ENCODE peak calls at places on chromosomes 6 and 20, in eight cellular contexts. Y, A, B, U, L, J, I and S are unnamed samples.
A peak's percentile ranks its signal among the peaks of the same experiment; 100 is the strongest.

GRCh38 chr6:46191961-46192360 is 21.2 kb upstream of the ENPP5 start:
- DNase-seq in Y (peak; percentile 93), A (no peak), B (no peak), U (no peak), L (peak; percentile 94), J (no peak), I (peak; percentile 33), S (peak; percentile 52)

GRCh38 chr6:135195045-135195444 is 13.9 kb downstream of the MYB start:
- DNase-seq in Y (no peak), A (no peak), B (no peak), U (no peak), L (no peak), J (no peak), I (no peak), S (no peak)

GRCh38 chr6:45548657-45549515 is 171.2 kb upstream of the SUPT3H start:
- DNase-seq in Y (no peak), A (no peak), B (no peak), U (no peak), L (no peak), J (peak; percentile 43), I (peak; percentile 46), S (no peak)

GRCh38 chr6:145705561-145705960 is 29.8 kb downstream of the EPM2A start:
- DNase-seq in Y (peak; percentile 29), A (no peak), B (no peak), U (no peak), L (peak; percentile 51), J (no peak), I (peak; percentile 42), S (peak; percentile 42)

GRCh38 chr20:46545077-46545826 is 5.2 kb downstream of the OCSTAMP start:
- DNase-seq in Y (no peak), A (no peak), B (no peak), U (no peak), L (no peak), J (no peak), I (no peak), S (no peak)

GRCh38 chr6:168670386-168670985 is 229.5 kb downstream of the SMOC2 start:
- DNase-seq in Y (no peak), A (no peak), B (no peak), U (no peak), L (no peak), J (no peak), I (no peak), S (no peak)

GRCh38 chr6:98831057-98832031 is 3.0 kb upstream of the POU3F2 start:
- DNase-seq in Y (no peak), A (no peak), B (no peak), U (no peak), L (peak; percentile 32), J (peak; percentile 20), I (no peak), S (no peak)

GRCh38 chr6:125258651-125259353 is 43.0 kb downstream of the HDDC2 start:
- DNase-seq in Y (peak; percentile 36), A (no peak), B (no peak), U (no peak), L (peak; percentile 59), J (no peak), I (no peak), S (no peak)

GRCh38 chr6:167495506-167496391 is 170.9 kb downstream of the TTLL2 start:
- DNase-seq in Y (no peak), A (no peak), B (no peak), U (no peak), L (no peak), J (no peak), I (no peak), S (no peak)

GRCh38 chr6:122747573-122747972 is 31.9 kb upstream of the FABP7 start:
- DNase-seq in Y (no peak), A (no peak), B (no peak), U (no peak), L (no peak), J (no peak), I (no peak), S (no peak)

GRCh38 chr20:44832724-44833123 is 22.4 kb upstream of the RIMS4 start:
- DNase-seq in Y (no peak), A (no peak), B (no peak), U (no peak), L (no peak), J (no peak), I (no peak), S (no peak)

GRCh38 chr20:58864346-58864745 is 11.8 kb downstream of the GNAS start:
- DNase-seq in Y (no peak), A (no peak), B (no peak), U (no peak), L (no peak), J (no peak), I (no peak), S (no peak)
- TF ChIP-seq CTCF in Y (no peak), A (no peak), B (no peak), U (no peak), L (no peak), J (peak; percentile 57), I (no peak), S (peak; percentile 45)

DNA sequence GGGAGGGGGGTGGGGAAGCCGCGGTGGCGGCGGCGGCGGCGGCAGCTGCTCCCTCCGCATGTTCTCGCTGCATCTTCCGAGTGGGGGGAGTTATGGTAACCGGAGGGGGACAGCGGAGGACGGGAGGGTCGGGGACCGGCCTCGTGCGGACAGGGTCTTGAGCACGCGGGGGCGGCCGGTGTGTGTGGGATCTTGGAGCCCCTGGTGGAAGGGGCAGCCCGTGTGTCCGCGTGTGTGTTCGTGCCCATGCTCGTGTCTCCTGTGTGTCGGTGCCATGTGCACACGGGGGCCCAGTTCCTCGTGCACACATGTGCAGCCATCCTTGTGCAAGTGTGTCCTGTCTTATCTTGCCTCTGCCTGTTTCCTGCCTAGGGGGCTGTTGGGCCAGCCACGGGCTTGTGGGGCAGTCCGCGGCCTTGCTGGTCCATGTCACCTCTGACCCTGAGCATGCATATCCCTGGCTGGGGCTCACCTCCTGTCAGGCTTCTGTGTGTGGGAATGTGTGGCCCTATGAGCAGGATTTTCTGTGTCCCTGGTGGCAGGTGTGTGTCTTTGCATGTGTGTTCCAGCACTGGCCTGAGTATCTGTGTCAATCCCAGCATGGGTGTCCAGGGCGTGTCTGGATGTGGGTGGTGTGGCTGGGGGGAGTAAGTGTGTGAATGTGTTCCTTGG is 8.5 kb downstream of the SYNGAP1 start:
- DNase-seq in Y (no peak), A (no peak), B (peak; percentile 74), U (no peak), L (no peak), J (no peak), I (no peak), S (peak; percentile 34)
- TF ChIP-seq CTCF in Y (peak; percentile 37), A (peak; percentile 52), B (peak; percentile 42), U (peak; percentile 46), L (peak; percentile 32), J (no peak), I (peak; percentile 35), S (peak; percentile 71)

GRCh38 chr6:101231606-101232235 is 161.8 kb upstream of the GRIK2 start:
- DNase-seq in Y (no peak), A (no peak), B (no peak), U (no peak), L (no peak), J (no peak), I (no peak), S (peak; percentile 9)

GRCh38 chr6:101224751-101225150 is 168.8 kb upstream of the GRIK2 start:
- DNase-seq in Y (no peak), A (no peak), B (no peak), U (no peak), L (no peak), J (no peak), I (no peak), S (no peak)

GRCh38 chr6:101230866-101231265 is 162.6 kb upstream of the GRIK2 start:
- DNase-seq in Y (no peak), A (no peak), B (no peak), U (no peak), L (no peak), J (no peak), I (no peak), S (no peak)

DNA sequence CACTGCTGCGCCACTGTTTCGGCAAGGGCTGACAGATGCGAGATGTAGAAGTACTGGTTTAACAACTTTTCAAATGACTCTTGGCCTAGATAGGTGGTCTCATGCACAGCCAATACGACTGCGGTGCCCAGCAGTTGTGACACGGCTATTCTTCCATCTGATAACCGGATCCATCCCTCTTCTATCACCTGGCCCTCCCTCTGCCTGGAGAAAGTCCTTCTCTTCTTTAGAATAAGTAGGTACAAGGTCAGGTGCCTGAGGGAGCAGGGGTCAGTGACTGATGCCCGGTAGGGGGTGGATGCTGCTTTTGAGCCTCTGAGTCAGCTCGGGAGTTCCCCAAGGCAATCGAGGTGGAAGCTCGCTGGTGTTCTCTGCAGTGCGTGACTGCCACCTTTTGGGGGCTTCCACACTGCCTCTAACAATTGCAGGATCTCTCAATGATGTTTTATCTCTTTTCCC is 166.8 kb upstream of the GRIK2 start:
- DNase-seq in Y (peak; percentile 0), A (no peak), B (no peak), U (no peak), L (peak; percentile 3), J (peak; percentile 9), I (peak; percentile 31), S (peak; percentile 64)
- TF ChIP-seq CTCF in Y (no peak), A (no peak), B (no peak), U (no peak), L (no peak), J (peak; percentile 12), I (peak; percentile 49), S (peak; percentile 76)

DNA sequence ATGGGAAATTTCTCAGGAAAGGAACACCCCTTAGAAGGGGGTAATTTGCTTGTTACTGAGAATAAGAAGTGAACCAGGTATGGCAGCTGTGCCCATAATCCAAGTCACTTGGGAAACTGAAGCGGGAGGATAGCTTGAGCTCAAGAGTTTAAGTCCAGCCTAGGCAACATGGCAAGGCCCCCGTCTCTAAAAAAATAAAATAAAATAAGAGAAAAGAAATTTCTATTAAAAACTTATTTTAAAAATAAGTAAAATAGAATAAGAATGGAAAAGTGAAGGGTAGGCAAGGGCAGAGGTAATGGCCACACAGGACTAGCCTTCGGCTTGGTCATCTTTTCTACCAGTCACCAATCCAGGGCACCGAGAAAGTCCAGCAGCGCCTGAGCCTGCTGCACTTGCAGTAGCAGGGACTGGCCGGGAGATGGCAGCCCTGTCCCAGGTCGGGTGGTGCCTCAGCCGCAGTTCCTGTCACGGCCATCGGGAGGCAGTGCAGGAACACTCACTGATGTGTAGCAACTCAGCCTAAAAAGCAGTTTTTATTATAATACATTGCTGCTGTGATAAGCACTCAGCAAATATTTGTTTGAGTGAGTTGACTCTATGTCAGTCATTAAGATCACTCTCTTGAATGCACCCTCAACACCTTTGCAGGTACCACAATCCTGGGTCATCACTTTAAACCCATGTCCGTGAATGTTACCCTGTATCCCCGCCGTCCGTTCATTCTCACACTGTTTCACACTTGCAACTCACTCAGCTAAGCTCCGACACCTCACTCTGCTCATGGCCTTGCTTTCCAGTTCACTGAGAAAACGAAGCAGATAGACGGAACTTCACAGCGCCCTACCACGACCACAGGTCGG is 23.2 kb upstream of the GCM1 start:
- DNase-seq in Y (peak; percentile 29), A (peak; percentile 96), B (peak; percentile 90), U (peak; percentile 94), L (peak; percentile 52), J (peak; percentile 85), I (peak; percentile 77), S (peak; percentile 62)
- TF ChIP-seq CTCF in Y (peak; percentile 100), A (peak; percentile 100), B (peak; percentile 100), U (peak; percentile 100), L (peak; percentile 100), J (peak; percentile 100), I (peak; percentile 100), S (peak; percentile 100)

GRCh38 chr6:25177629-25178028 is 101.5 kb upstream of the CARMIL1 start:
- DNase-seq in Y (no peak), A (no peak), B (no peak), U (no peak), L (no peak), J (no peak), I (no peak), S (no peak)
- TF ChIP-seq CTCF in Y (no peak), A (no peak), B (no peak), U (no peak), L (no peak), J (no peak), I (no peak), S (no peak)